ENCODE peak calls at places on chromosome 10, in seven cellular contexts. V, F, Y, R, Z, G and C are unnamed samples.

GRCh38 chr10:35562427-35562826 is 42.7 kb upstream of the GJD4 start:
- DNase-seq in V (no peak), F (no peak), Y (no peak), R (no peak), Z (no peak), G (no peak), C (no peak)

GRCh38 chr10:58755688-58756087 is 243.0 kb downstream of the BICC1 start:
- DNase-seq in V (no peak), F (no peak), Y (no peak), R (no peak), Z (peak), G (no peak), C (no peak)

GRCh38 chr10:62067560-62067959 is 166.1 kb downstream of the ARID5B start:
- DNase-seq in V (no peak), F (no peak), Y (no peak), R (no peak), Z (no peak), G (no peak), C (no peak)

GRCh38 chr10:123009105-123009805 is 449 bp downstream of the ACADSB start:
- DNase-seq in V (no peak), F (peak), Y (no peak), R (peak), Z (no peak), G (peak), C (no peak)

GRCh38 chr10:69633673-69634635 is 3.9 kb downstream of the FAM241B start:
- DNase-seq in V (no peak), F (no peak), Y (no peak), R (no peak), Z (no peak), G (no peak), C (no peak)

GRCh38 chr10:48555310-48556042 is 49.4 kb downstream of the ARHGAP22 start:
- DNase-seq in V (no peak), F (no peak), Y (no peak), R (no peak), Z (no peak), G (no peak), C (no peak)

GRCh38 chr10:30500534-30500933 is 66.5 kb downstream of the MAP3K8 start:
- DNase-seq in V (no peak), F (no peak), Y (no peak), R (no peak), Z (no peak), G (no peak), C (no peak)

GRCh38 chr10:113880236-113880635 is 25.8 kb downstream of the NHLRC2 start:
- DNase-seq in V (no peak), F (no peak), Y (peak), R (no peak), Z (no peak), G (no peak), C (no peak)

GRCh38 chr10:32477499-32477898 is 31.6 kb downstream of the CCDC7 start:
- DNase-seq in V (no peak), F (no peak), Y (no peak), R (no peak), Z (no peak), G (no peak), C (no peak)

GRCh38 chr10:119860866-119861601 is 11.6 kb downstream of the MCMBP start:
- DNase-seq in V (no peak), F (no peak), Y (no peak), R (no peak), Z (no peak), G (no peak), C (no peak)

GRCh38 chr10:82041018-82041417 is 166.0 kb downstream of the NRG3 start:
- DNase-seq in V (no peak), F (no peak), Y (no peak), R (no peak), Z (no peak), G (no peak), C (no peak)

GRCh38 chr10:116272497-116273221 is at the start of gene GFRA1:
- DNase-seq in V (no peak), F (peak), Y (no peak), R (peak), Z (no peak), G (no peak), C (no peak)

GRCh38 chr10:18797286-18797685 is 138.1 kb downstream of the ARL5B start:
- DNase-seq in V (no peak), F (no peak), Y (no peak), R (no peak), Z (no peak), G (no peak), C (no peak)

GRCh38 chr10:132064082-132064755 is 1.5 kb upstream of the JAKMIP3 start:
- DNase-seq in V (no peak), F (no peak), Y (no peak), R (no peak), Z (no peak), G (no peak), C (no peak)

GRCh38 chr10:97050205-97050745 is 135.5 kb downstream of the SLIT1 start:
- DNase-seq in V (no peak), F (no peak), Y (no peak), R (no peak), Z (no peak), G (no peak), C (no peak)

GRCh38 chr10:19656420-19657042 is 159.7 kb upstream of the PLXDC2 start:
- DNase-seq in V (no peak), F (no peak), Y (no peak), R (no peak), Z (no peak), G (no peak), C (no peak)

GRCh38 chr10:16811765-16812164 is 5.5 kb downstream of the RSU1 start:
- DNase-seq in V (no peak), F (no peak), Y (no peak), R (no peak), Z (no peak), G (no peak), C (no peak)

GRCh38 chr10:117673611-117674010 is 131.1 kb downstream of the EMX2 start:
- DNase-seq in V (no peak), F (no peak), Y (no peak), R (no peak), Z (no peak), G (no peak), C (no peak)

GRCh38 chr10:6729071-6729773 is 149.1 kb upstream of the PRKCQ start:
- DNase-seq in V (no peak), F (no peak), Y (no peak), R (no peak), Z (peak), G (no peak), C (no peak)